ENCODE peak calls at places on chromosomes 2 and 18, in nine cellular contexts. One of them, this sample, is unnamed.

GRCh38 chr18:51659781-51660180 is 462.3 kb upstream of the MEX3C start:
- DNase-seq in astrocyte of the cerebellum: no peak
- DNase-seq in NCI-H1436: no peak
- DNase-seq in MCF 10A: no peak
- DNase-seq in head of caudate nucleus: no peak
- DNase-seq in HS-5: no peak
- DNase-seq in GM20000: no peak
- DNase-seq in right lobe of liver: no peak
- DNase-seq in Calu3: no peak
- DNase-seq in this sample: no peak

GRCh38 chr2:53373126-53373525 is 394.5 kb upstream of the CHAC2 start:
- DNase-seq in head of caudate nucleus: no peak
- DNase-seq in NCI-H1436: no peak
- DNase-seq in MCF 10A: no peak
- DNase-seq in Calu3: no peak
- DNase-seq in GM20000: no peak
- DNase-seq in right lobe of liver: no peak
- DNase-seq in astrocyte of the cerebellum: no peak
- DNase-seq in HS-5: no peak
- DNase-seq in this sample: no peak

GRCh38 chr2:232418466-232419244 is 12.0 kb downstream of the ALPG start:
- DNase-seq in Calu3: peak; percentile 43
- DNase-seq in NCI-H1436: peak; percentile 19
- DNase-seq in astrocyte of the cerebellum: no peak
- DNase-seq in head of caudate nucleus: no peak
- DNase-seq in right lobe of liver: no peak
- DNase-seq in GM20000: no peak
- DNase-seq in HS-5: no peak
- DNase-seq in MCF 10A: no peak
- DNase-seq in this sample: no peak

GRCh38 chr2:136985044-136985443 is 219.7 kb downstream of the THSD7B start:
- DNase-seq in MCF 10A: peak; percentile 74
- DNase-seq in head of caudate nucleus: no peak
- DNase-seq in right lobe of liver: no peak
- DNase-seq in GM20000: no peak
- DNase-seq in HS-5: no peak
- DNase-seq in astrocyte of the cerebellum: peak; percentile 4
- DNase-seq in NCI-H1436: no peak
- DNase-seq in Calu3: no peak
- DNase-seq in this sample: no peak

GRCh38 chr18:76368976-76369375 is 126.1 kb downstream of the ZNF516 start:
- DNase-seq in GM20000: no peak
- DNase-seq in right lobe of liver: no peak
- DNase-seq in head of caudate nucleus: no peak
- DNase-seq in astrocyte of the cerebellum: no peak
- DNase-seq in HS-5: no peak
- DNase-seq in Calu3: no peak
- DNase-seq in MCF 10A: no peak
- DNase-seq in NCI-H1436: no peak
- DNase-seq in this sample: no peak

GRCh38 chr18:2406544-2406943 is 164.8 kb downstream of the METTL4 start:
- DNase-seq in GM20000: no peak
- DNase-seq in HS-5: no peak
- DNase-seq in NCI-H1436: no peak
- DNase-seq in MCF 10A: peak; percentile 74
- DNase-seq in right lobe of liver: peak; percentile 58
- DNase-seq in head of caudate nucleus: no peak
- DNase-seq in Calu3: no peak
- DNase-seq in astrocyte of the cerebellum: peak; percentile 22
- DNase-seq in this sample: no peak

GRCh38 chr2:111053266-111053665 is 67.4 kb upstream of the BCL2L11 start:
- DNase-seq in Calu3: no peak
- DNase-seq in head of caudate nucleus: no peak
- DNase-seq in astrocyte of the cerebellum: no peak
- DNase-seq in MCF 10A: no peak
- DNase-seq in right lobe of liver: no peak
- DNase-seq in HS-5: no peak
- DNase-seq in GM20000: no peak
- DNase-seq in NCI-H1436: no peak
- DNase-seq in this sample: no peak

GRCh38 chr2:8378016-8378810 is 303.6 kb upstream of the ID2 start:
- DNase-seq in head of caudate nucleus: no peak
- DNase-seq in astrocyte of the cerebellum: no peak
- DNase-seq in Calu3: no peak
- DNase-seq in GM20000: peak; percentile 40
- DNase-seq in NCI-H1436: no peak
- DNase-seq in MCF 10A: no peak
- DNase-seq in right lobe of liver: no peak
- DNase-seq in HS-5: no peak
- DNase-seq in this sample: no peak

GRCh38 chr2:18500333-18500732 is 60.1 kb downstream of the RDH14 start:
- DNase-seq in HS-5: peak; percentile 36
- DNase-seq in MCF 10A: peak; percentile 87
- DNase-seq in Calu3: no peak
- DNase-seq in head of caudate nucleus: no peak
- DNase-seq in GM20000: no peak
- DNase-seq in NCI-H1436: no peak
- DNase-seq in right lobe of liver: no peak
- DNase-seq in astrocyte of the cerebellum: peak; percentile 76
- DNase-seq in this sample: no peak

GRCh38 chr2:30255466-30256408 is 24.4 kb downstream of the LBH start:
- DNase-seq in MCF 10A: no peak
- DNase-seq in NCI-H1436: no peak
- DNase-seq in head of caudate nucleus: no peak
- DNase-seq in GM20000: no peak
- DNase-seq in HS-5: no peak
- DNase-seq in right lobe of liver: no peak
- DNase-seq in astrocyte of the cerebellum: no peak
- DNase-seq in Calu3: no peak
- DNase-seq in this sample: no peak

GRCh38 chr2:240350006-240350355 is 85.5 kb upstream of the GPC1 start:
- DNase-seq in GM20000: no peak
- DNase-seq in Calu3: no peak
- DNase-seq in NCI-H1436: no peak
- DNase-seq in right lobe of liver: no peak
- DNase-seq in MCF 10A: no peak
- DNase-seq in head of caudate nucleus: no peak
- DNase-seq in astrocyte of the cerebellum: no peak
- DNase-seq in HS-5: no peak
- DNase-seq in this sample: no peak

GRCh38 chr2:102806250-102806837 is 44.5 kb downstream of the TMEM182 start:
- DNase-seq in head of caudate nucleus: peak; percentile 40
- DNase-seq in NCI-H1436: peak; percentile 12
- DNase-seq in MCF 10A: peak; percentile 76
- DNase-seq in right lobe of liver: peak; percentile 81
- DNase-seq in Calu3: peak; percentile 68
- DNase-seq in GM20000: peak; percentile 66
- DNase-seq in HS-5: peak; percentile 22
- DNase-seq in astrocyte of the cerebellum: peak; percentile 64
- DNase-seq in this sample: peak; percentile 4

GRCh38 chr2:63055510-63056308 is 5.1 kb downstream of the OTX1 start:
- DNase-seq in astrocyte of the cerebellum: no peak
- DNase-seq in head of caudate nucleus: no peak
- DNase-seq in HS-5: no peak
- DNase-seq in MCF 10A: no peak
- DNase-seq in GM20000: peak; percentile 29
- DNase-seq in right lobe of liver: no peak
- DNase-seq in Calu3: no peak
- DNase-seq in NCI-H1436: no peak
- DNase-seq in this sample: no peak

GRCh38 chr2:171176516-171176915 is 15.8 kb upstream of the TLK1 start:
- DNase-seq in head of caudate nucleus: no peak
- DNase-seq in MCF 10A: no peak
- DNase-seq in astrocyte of the cerebellum: no peak
- DNase-seq in Calu3: no peak
- DNase-seq in GM20000: no peak
- DNase-seq in NCI-H1436: no peak
- DNase-seq in right lobe of liver: no peak
- DNase-seq in HS-5: no peak
- DNase-seq in this sample: no peak

GRCh38 chr18:40066368-40066767 is 1888.7 kb upstream of the PIK3C3 start:
- DNase-seq in right lobe of liver: no peak
- DNase-seq in HS-5: no peak
- DNase-seq in Calu3: no peak
- DNase-seq in GM20000: no peak
- DNase-seq in MCF 10A: no peak
- DNase-seq in head of caudate nucleus: no peak
- DNase-seq in NCI-H1436: no peak
- DNase-seq in astrocyte of the cerebellum: no peak
- DNase-seq in this sample: no peak

GRCh38 chr18:11840493-11840892 is 10.7 kb upstream of the CHMP1B start:
- DNase-seq in NCI-H1436: no peak
- DNase-seq in astrocyte of the cerebellum: no peak
- DNase-seq in GM20000: no peak
- DNase-seq in MCF 10A: no peak
- DNase-seq in head of caudate nucleus: no peak
- DNase-seq in right lobe of liver: no peak
- DNase-seq in HS-5: no peak
- DNase-seq in Calu3: no peak
- DNase-seq in this sample: no peak

GRCh38 chr2:222722327-222722946 is 51.0 kb downstream of the MOGAT1 start:
- DNase-seq in right lobe of liver: no peak
- DNase-seq in astrocyte of the cerebellum: peak; percentile 75
- DNase-seq in NCI-H1436: no peak
- DNase-seq in HS-5: peak; percentile 48
- DNase-seq in Calu3: no peak
- DNase-seq in MCF 10A: no peak
- DNase-seq in head of caudate nucleus: no peak
- DNase-seq in GM20000: peak; percentile 58
- DNase-seq in this sample: no peak

GRCh38 chr2:227415538-227416424 is 28.0 kb upstream of the SCYGR1 start:
- DNase-seq in NCI-H1436: no peak
- DNase-seq in HS-5: peak; percentile 50
- DNase-seq in GM20000: no peak
- DNase-seq in astrocyte of the cerebellum: peak; percentile 55
- DNase-seq in right lobe of liver: no peak
- DNase-seq in head of caudate nucleus: no peak
- DNase-seq in Calu3: no peak
- DNase-seq in MCF 10A: peak; percentile 91
- DNase-seq in this sample: no peak

GRCh38 chr18:9304388-9305070 is 30.0 kb upstream of the TWSG1 start:
- DNase-seq in head of caudate nucleus: no peak
- DNase-seq in astrocyte of the cerebellum: no peak
- DNase-seq in HS-5: no peak
- DNase-seq in GM20000: no peak
- DNase-seq in Calu3: no peak
- DNase-seq in right lobe of liver: no peak
- DNase-seq in NCI-H1436: no peak
- DNase-seq in MCF 10A: no peak
- DNase-seq in this sample: no peak

GRCh38 chr2:62293490-62294212 is 97.7 kb downstream of the B3GNT2 start:
- DNase-seq in MCF 10A: peak; percentile 91
- DNase-seq in head of caudate nucleus: peak; percentile 33
- DNase-seq in astrocyte of the cerebellum: no peak
- DNase-seq in right lobe of liver: peak; percentile 90
- DNase-seq in NCI-H1436: peak; percentile 16
- DNase-seq in Calu3: peak; percentile 84
- DNase-seq in HS-5: no peak
- DNase-seq in GM20000: no peak
- DNase-seq in this sample: no peak

GRCh38 chr2:224109710-224110109 is 70.6 kb upstream of the SERPINE2 start:
- DNase-seq in Calu3: no peak
- DNase-seq in head of caudate nucleus: no peak
- DNase-seq in NCI-H1436: no peak
- DNase-seq in astrocyte of the cerebellum: no peak
- DNase-seq in right lobe of liver: no peak
- DNase-seq in MCF 10A: no peak
- DNase-seq in HS-5: no peak
- DNase-seq in GM20000: no peak
- DNase-seq in this sample: no peak

GRCh38 chr2:134458454-134458853 is 204.6 kb downstream of the MGAT5 start:
- DNase-seq in head of caudate nucleus: no peak
- DNase-seq in Calu3: no peak
- DNase-seq in NCI-H1436: no peak
- DNase-seq in MCF 10A: no peak
- DNase-seq in GM20000: no peak
- DNase-seq in HS-5: no peak
- DNase-seq in astrocyte of the cerebellum: no peak
- DNase-seq in right lobe of liver: no peak
- DNase-seq in this sample: no peak

GRCh38 chr2:393711-394696 is 106.1 kb upstream of the ALKAL2 start:
- DNase-seq in NCI-H1436: peak; percentile 24
- DNase-seq in right lobe of liver: no peak
- DNase-seq in head of caudate nucleus: peak; percentile 44
- DNase-seq in astrocyte of the cerebellum: peak; percentile 18
- DNase-seq in MCF 10A: peak; percentile 73
- DNase-seq in Calu3: peak; percentile 37
- DNase-seq in GM20000: no peak
- DNase-seq in HS-5: no peak
- DNase-seq in this sample: peak; percentile 42

GRCh38 chr18:3060667-3061580 is 48.0 kb upstream of the LPIN2 start:
- DNase-seq in right lobe of liver: no peak
- DNase-seq in head of caudate nucleus: no peak
- DNase-seq in astrocyte of the cerebellum: no peak
- DNase-seq in NCI-H1436: no peak
- DNase-seq in Calu3: no peak
- DNase-seq in GM20000: peak; percentile 41
- DNase-seq in MCF 10A: no peak
- DNase-seq in HS-5: no peak
- DNase-seq in this sample: no peak

GRCh38 chr2:16061406-16062217 is 121.3 kb downstream of the MYCN start:
- DNase-seq in right lobe of liver: no peak
- DNase-seq in GM20000: no peak
- DNase-seq in head of caudate nucleus: no peak
- DNase-seq in HS-5: no peak
- DNase-seq in MCF 10A: no peak
- DNase-seq in Calu3: no peak
- DNase-seq in astrocyte of the cerebellum: no peak
- DNase-seq in NCI-H1436: no peak
- DNase-seq in this sample: no peak

GRCh38 chr2:187008111-187008510 is 159.1 kb upstream of the ZSWIM2 start:
- DNase-seq in head of caudate nucleus: no peak
- DNase-seq in MCF 10A: peak; percentile 27
- DNase-seq in astrocyte of the cerebellum: peak; percentile 48
- DNase-seq in Calu3: no peak
- DNase-seq in HS-5: no peak
- DNase-seq in NCI-H1436: no peak
- DNase-seq in right lobe of liver: no peak
- DNase-seq in GM20000: no peak
- DNase-seq in this sample: no peak

GRCh38 chr18:34649072-34649471 is 61.0 kb upstream of the DTNA start:
- DNase-seq in head of caudate nucleus: no peak
- DNase-seq in MCF 10A: no peak
- DNase-seq in astrocyte of the cerebellum: no peak
- DNase-seq in NCI-H1436: no peak
- DNase-seq in Calu3: no peak
- DNase-seq in GM20000: no peak
- DNase-seq in HS-5: no peak
- DNase-seq in right lobe of liver: no peak
- DNase-seq in this sample: no peak

GRCh38 chr2:238143239-238143951 is 4.9 kb downstream of the KLHL30 start:
- DNase-seq in astrocyte of the cerebellum: no peak
- DNase-seq in NCI-H1436: no peak
- DNase-seq in right lobe of liver: no peak
- DNase-seq in MCF 10A: peak; percentile 79
- DNase-seq in head of caudate nucleus: no peak
- DNase-seq in HS-5: peak; percentile 40
- DNase-seq in Calu3: peak; percentile 89
- DNase-seq in GM20000: no peak
- DNase-seq in this sample: no peak

GRCh38 chr2:215961981-215962380 is 51.4 kb downstream of the MREG start:
- DNase-seq in astrocyte of the cerebellum: no peak
- DNase-seq in GM20000: no peak
- DNase-seq in HS-5: no peak
- DNase-seq in NCI-H1436: no peak
- DNase-seq in MCF 10A: no peak
- DNase-seq in right lobe of liver: no peak
- DNase-seq in head of caudate nucleus: no peak
- DNase-seq in Calu3: no peak
- DNase-seq in this sample: no peak

GRCh38 chr18:9772847-9773677 is 65.0 kb downstream of the RAB31 start:
- DNase-seq in head of caudate nucleus: no peak
- DNase-seq in right lobe of liver: no peak
- DNase-seq in astrocyte of the cerebellum: no peak
- DNase-seq in GM20000: no peak
- DNase-seq in Calu3: no peak
- DNase-seq in NCI-H1436: no peak
- DNase-seq in HS-5: no peak
- DNase-seq in MCF 10A: no peak
- DNase-seq in this sample: no peak

GRCh38 chr2:24439280-24439970 is 51.6 kb upstream of the NCOA1 start:
- DNase-seq in astrocyte of the cerebellum: no peak
- DNase-seq in Calu3: no peak
- DNase-seq in head of caudate nucleus: no peak
- DNase-seq in GM20000: no peak
- DNase-seq in MCF 10A: no peak
- DNase-seq in HS-5: no peak
- DNase-seq in NCI-H1436: no peak
- DNase-seq in right lobe of liver: no peak
- DNase-seq in this sample: no peak

This sample was measured in effector CD4-positive, alpha-beta T cell.